ENCODE peak calls at places on chromosomes 2 and 18, in ten cellular contexts. N, I, F, J, T, B, Y, A, O and L are unnamed samples.
A peak's percentile ranks its signal among the peaks of the same experiment; 100 is the strongest.

GRCh38 chr2:105675841-105676240 is 68.9 kb upstream of the NCK2 start:
- DNase-seq in I (no peak), A (no peak), N (no peak), J (no peak), O (no peak), T (peak; percentile 37), F (no peak), B (no peak), Y (no peak), L (no peak)

GRCh38 chr18:72652990-72653593 is 109.0 kb upstream of the CBLN2 start:
- DNase-seq in O (no peak), I (peak; percentile 25), F (no peak), Y (peak; percentile 49), B (no peak), T (peak; percentile 67), A (no peak), J (no peak), N (no peak), L (no peak)

GRCh38 chr18:3683483-3683882 is 233.5 kb downstream of the TGIF1 start:
- DNase-seq in O (no peak), N (no peak), J (no peak), F (no peak), Y (no peak), T (no peak), B (no peak), I (no peak), A (no peak), L (no peak)

GRCh38 chr2:176164803-176165597 is 7.9 kb downstream of the HOXD3 start:
- DNase-seq in F (no peak), N (no peak), A (no peak), B (no peak), T (peak; percentile 53), J (no peak), O (no peak), Y (no peak), I (no peak), L (no peak)

GRCh38 chr2:125746321-125746983 is 909.5 kb upstream of the GYPC start:
- DNase-seq in T (peak; percentile 65), J (no peak), I (no peak), Y (no peak), O (no peak), A (no peak), N (no peak), F (no peak), B (no peak), L (no peak)

GRCh38 chr2:37324536-37324785 is 172 bp downstream of the PRKD3 start:
- DNase-seq in J (peak; percentile 94), I (peak; percentile 92), B (no peak), Y (peak; percentile 92), A (peak; percentile 93), F (peak; percentile 91), O (peak; percentile 80), T (peak; percentile 95), N (no peak), L (peak; percentile 94)

GRCh38 chr2:11395971-11396689 is 51.7 kb upstream of the ROCK2 start:
- DNase-seq in I (no peak), N (no peak), T (no peak), F (no peak), Y (no peak), J (no peak), B (no peak), A (no peak), O (no peak), L (no peak)

GRCh38 chr2:99066075-99066557 is 75.4 kb upstream of the C2orf15 start:
- DNase-seq in Y (peak; percentile 45), J (no peak), O (no peak), I (peak; percentile 59), N (peak; percentile 44), F (no peak), A (no peak), T (peak; percentile 43), B (peak; percentile 47), L (no peak)

GRCh38 chr18:58202406-58202730 is 158.3 kb downstream of the NEDD4L start:
- DNase-seq in A (no peak), I (no peak), B (no peak), T (no peak), O (no peak), J (no peak), F (no peak), N (no peak), Y (no peak), L (no peak)

GRCh38 chr18:58196881-58197872 is 153.2 kb downstream of the NEDD4L start:
- DNase-seq in Y (no peak), A (peak; percentile 76), J (no peak), B (no peak), F (no peak), I (no peak), N (no peak), T (no peak), O (no peak), L (no peak)

GRCh38 chr18:58205087-58205779 is 161.2 kb downstream of the NEDD4L start:
- DNase-seq in T (no peak), N (no peak), B (no peak), I (no peak), Y (no peak), O (no peak), A (no peak), J (no peak), F (no peak), L (no peak)

GRCh38 chr18:58201728-58202405 is 157.8 kb downstream of the NEDD4L start:
- DNase-seq in O (no peak), Y (no peak), B (no peak), J (no peak), A (no peak), I (no peak), T (no peak), F (no peak), N (no peak), L (no peak)

DNA sequence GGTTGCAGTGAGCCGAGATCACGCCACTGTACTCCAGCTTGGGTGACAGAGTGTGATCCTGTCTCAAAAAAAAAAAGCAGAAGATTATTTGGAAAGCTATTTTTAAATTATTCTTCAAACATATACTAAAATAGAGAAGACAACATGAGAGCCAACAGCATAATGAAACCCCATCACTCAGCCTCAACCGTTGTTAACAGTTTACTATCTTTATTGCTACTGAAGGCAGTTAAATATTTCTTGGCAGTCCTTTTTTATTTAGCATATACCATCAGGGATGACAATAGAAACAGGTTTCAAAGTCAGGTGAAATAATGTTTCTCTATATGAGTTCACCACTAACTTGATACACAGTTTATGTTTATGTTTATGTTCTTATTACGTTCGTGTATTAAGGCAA is 157.2 kb downstream of the NEDD4L start:
- DNase-seq in A (no peak), Y (no peak), T (no peak), N (no peak), J (no peak), F (no peak), O (no peak), B (no peak), I (no peak), L (no peak)
- H3K27ac ChIP-seq in A (peak overlapping the region; percentile 75), Y (no peak overlapping the region), T (no peak overlapping the region), N (no peak overlapping the region), J (no peak overlapping the region), F (no peak overlapping the region), O (no peak overlapping the region), B (no peak overlapping the region), I (no peak overlapping the region), L (no peak overlapping the region)

DNA sequence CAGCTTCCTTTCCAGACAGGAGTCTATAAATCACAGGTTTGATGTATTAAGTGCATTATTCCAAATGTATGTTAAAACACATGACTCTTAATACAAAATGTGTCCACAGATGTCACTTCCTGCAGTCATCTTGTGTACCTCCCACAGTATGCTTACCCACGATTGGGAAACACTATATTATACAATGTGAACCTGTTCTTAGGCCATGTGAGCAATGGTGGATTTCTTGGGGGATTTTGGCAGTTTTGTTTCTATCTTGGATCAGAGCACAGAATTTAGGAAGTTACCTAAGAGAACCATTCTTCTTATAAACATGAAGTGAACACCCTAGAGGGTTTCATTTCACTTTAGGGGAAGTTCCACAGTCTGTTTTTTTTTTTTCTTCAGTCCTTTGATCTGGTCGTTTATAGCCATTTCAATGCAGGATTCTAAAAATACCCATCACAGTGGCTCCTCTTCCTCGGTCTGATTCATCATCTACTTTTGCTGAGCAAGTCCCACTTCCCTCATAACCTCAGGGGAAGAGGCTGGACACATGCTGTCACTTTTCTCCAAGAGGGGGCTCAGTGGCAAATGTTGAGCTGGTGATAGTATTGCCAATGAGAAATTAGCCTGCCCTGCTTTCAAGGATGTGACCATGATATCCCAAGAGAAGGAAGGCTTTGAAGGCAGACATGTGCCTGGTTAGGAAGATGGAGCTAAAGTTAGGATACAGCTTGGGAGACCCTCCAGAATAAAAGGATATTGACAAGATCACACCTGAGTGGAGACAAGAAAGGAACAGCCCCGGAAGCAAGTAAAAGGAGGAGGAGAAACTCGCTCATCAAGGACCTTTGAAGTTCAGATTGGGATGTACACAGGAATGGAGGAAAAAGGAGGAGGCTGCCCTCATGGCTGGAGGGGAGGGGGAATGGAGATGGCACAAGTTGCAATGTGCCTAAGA is 22.6 kb downstream of the PLEK start:
- DNase-seq in T (no peak), J (no peak), A (no peak), N (no peak), O (no peak), F (no peak), Y (no peak), I (peak; percentile 86), B (peak; percentile 95), L (no peak)
- H3K4me1 ChIP-seq in T (peaks cover 12% of the 10 kb centered on the region), J (no peaks in the 10 kb centered on the region), A (no peaks in the 10 kb centered on the region), N (no peaks in the 10 kb centered on the region), O (peaks cover 15% of the 10 kb centered on the region), F (peaks cover 21% of the 10 kb centered on the region), Y (peaks cover 9% of the 10 kb centered on the region), I (peaks cover 93% of the 10 kb centered on the region), B (peaks cover 69% of the 10 kb centered on the region), L (peaks cover 1% of the 10 kb centered on the region)

GRCh38 chr2:28165087-28165652 is 227.5 kb upstream of the FOSL2 start:
- DNase-seq in N (no peak), T (no peak), B (no peak), A (no peak), J (no peak), O (no peak), Y (no peak), F (no peak), I (no peak), L (no peak)

GRCh38 chr2:28163028-28163427 is 229.6 kb upstream of the FOSL2 start:
- DNase-seq in I (no peak), B (no peak), N (no peak), F (peak; percentile 51), O (no peak), J (peak; percentile 73), T (no peak), Y (no peak), A (no peak), L (no peak)

GRCh38 chr2:28162538-28162937 is 230.1 kb upstream of the FOSL2 start:
- DNase-seq in O (no peak), F (no peak), T (no peak), J (no peak), Y (no peak), B (no peak), N (no peak), A (no peak), I (no peak), L (no peak)

GRCh38 chr2:28164280-28164801 is 228.3 kb upstream of the FOSL2 start:
- DNase-seq in T (no peak), F (peak; percentile 60), N (no peak), B (no peak), I (no peak), J (peak; percentile 78), Y (no peak), O (no peak), A (peak; percentile 67), L (no peak)

GRCh38 chr2:28163627-28164279 is 228.9 kb upstream of the FOSL2 start:
- DNase-seq in B (no peak), T (no peak), O (no peak), F (no peak), J (peak; percentile 83), I (no peak), N (no peak), Y (no peak), A (peak; percentile 63), L (no peak)
- H3K27ac ChIP-seq in B (no peak overlapping the region), T (no peak overlapping the region), O (no peak overlapping the region), F (peak overlapping the region; percentile 64), J (peak overlapping the region; percentile 84), I (no peak overlapping the region), N (no peak overlapping the region), Y (no peak overlapping the region), A (peak overlapping the region; percentile 51), L (no peak overlapping the region)

GRCh38 chr18:57768557-57769326 is 34.4 kb downstream of the ATP8B1 start:
- DNase-seq in N (no peak), T (no peak), J (peak; percentile 53), Y (no peak), F (no peak), B (no peak), O (no peak), I (no peak), A (no peak), L (no peak)

GRCh38 chr18:57767259-57768050 is 35.7 kb downstream of the ATP8B1 start:
- DNase-seq in Y (no peak), T (no peak), I (no peak), B (no peak), O (no peak), F (no peak), A (no peak), J (peak; percentile 76), N (no peak), L (no peak)

GRCh38 chr18:57772387-57772799 is 30.7 kb downstream of the ATP8B1 start:
- DNase-seq in I (no peak), T (no peak), Y (no peak), N (no peak), J (peak; percentile 56), O (no peak), A (no peak), B (no peak), F (no peak), L (no peak)

GRCh38 chr18:57771626-57772025 is 31.5 kb downstream of the ATP8B1 start:
- DNase-seq in T (no peak), Y (no peak), J (no peak), N (no peak), O (no peak), I (no peak), F (no peak), A (no peak), B (no peak), L (no peak)

GRCh38 chr18:57771183-57771582 is 31.9 kb downstream of the ATP8B1 start:
- DNase-seq in F (no peak), A (no peak), O (no peak), T (no peak), I (no peak), Y (no peak), J (no peak), B (no peak), N (no peak), L (no peak)
- H3K4me1 ChIP-seq in F (peaks cover 66% of the 10 kb centered on the region), A (no peaks in the 10 kb centered on the region), O (peaks cover 92% of the 10 kb centered on the region), T (no peaks in the 10 kb centered on the region), I (no peaks in the 10 kb centered on the region), Y (peaks cover 5% of the 10 kb centered on the region), J (peaks cover 65% of the 10 kb centered on the region), B (no peaks in the 10 kb centered on the region), N (peaks cover 58% of the 10 kb centered on the region), L (peaks cover 6% of the 10 kb centered on the region)